ENCODE peak calls at places on chromosomes 1 and 21, in four cellular contexts. One of them, this sample, is unnamed.

GRCh38 chr1:87501738-87502137 is 173.1 kb downstream of the LMO4 start:
- DNase-seq in Peyer's patch: no peak
- DNase-seq in CD8-positive, alpha-beta T cell: no peak
- DNase-seq in colonic mucosa: no peak
- DNase-seq in this sample: no peak

GRCh38 chr1:2528966-2529750 is 905 bp downstream of the HES5 start:
- DNase-seq in Peyer's patch: no peak
- DNase-seq in CD8-positive, alpha-beta T cell: peak; percentile 42
- DNase-seq in colonic mucosa: no peak
- DNase-seq in this sample: no peak

GRCh38 chr1:17717595-17717994 is 37.5 kb upstream of the ACTL8 start:
- DNase-seq in Peyer's patch: no peak
- DNase-seq in CD8-positive, alpha-beta T cell: no peak
- DNase-seq in colonic mucosa: no peak
- DNase-seq in this sample: no peak

GRCh38 chr1:242208021-242208420 is 209.1 kb upstream of the MAP1LC3C start:
- DNase-seq in Peyer's patch: no peak
- DNase-seq in CD8-positive, alpha-beta T cell: no peak
- DNase-seq in colonic mucosa: no peak
- DNase-seq in this sample: no peak

GRCh38 chr1:193031431-193031830 is 27.7 kb downstream of the UCHL5 start:
- DNase-seq in Peyer's patch: no peak
- DNase-seq in CD8-positive, alpha-beta T cell: no peak
- DNase-seq in colonic mucosa: no peak
- DNase-seq in this sample: no peak

GRCh38 chr1:217029311-217030157 is 306.3 kb upstream of the ESRRG start:
- DNase-seq in Peyer's patch: no peak
- DNase-seq in CD8-positive, alpha-beta T cell: no peak
- DNase-seq in colonic mucosa: peak; percentile 20
- DNase-seq in this sample: peak; percentile 30

GRCh38 chr21:36994501-36995189 is 11.9 kb upstream of the RIPPLY3 start:
- DNase-seq in Peyer's patch: no peak
- DNase-seq in CD8-positive, alpha-beta T cell: no peak
- DNase-seq in colonic mucosa: no peak
- DNase-seq in this sample: no peak

GRCh38 chr1:40820911-40821693 is 37.5 kb downstream of the KCNQ4 start:
- DNase-seq in Peyer's patch: no peak
- DNase-seq in CD8-positive, alpha-beta T cell: no peak
- DNase-seq in colonic mucosa: no peak
- DNase-seq in this sample: no peak

GRCh38 chr1:179326746-179327145 is 33.1 kb downstream of the SOAT1 start:
- DNase-seq in Peyer's patch: no peak
- DNase-seq in CD8-positive, alpha-beta T cell: no peak
- DNase-seq in colonic mucosa: no peak
- DNase-seq in this sample: no peak

GRCh38 chr1:217747156-217747769 is 116.1 kb downstream of the SPATA17 start:
- DNase-seq in Peyer's patch: no peak
- DNase-seq in CD8-positive, alpha-beta T cell: no peak
- DNase-seq in colonic mucosa: no peak
- DNase-seq in this sample: no peak

GRCh38 chr1:206898089-206898908 is 1.1 kb downstream of the IL24 start:
- DNase-seq in Peyer's patch: no peak
- DNase-seq in CD8-positive, alpha-beta T cell: no peak
- DNase-seq in colonic mucosa: no peak
- DNase-seq in this sample: no peak

GRCh38 chr1:110240476-110241210 is 30.5 kb downstream of the KCNC4 start:
- DNase-seq in Peyer's patch: peak; percentile 41
- DNase-seq in CD8-positive, alpha-beta T cell: no peak
- DNase-seq in colonic mucosa: no peak
- DNase-seq in this sample: no peak

GRCh38 chr21:44951186-44951915 is 11.5 kb downstream of the SLX9 start:
- DNase-seq in Peyer's patch: no peak
- DNase-seq in CD8-positive, alpha-beta T cell: no peak
- DNase-seq in colonic mucosa: no peak
- DNase-seq in this sample: no peak

GRCh38 chr1:115219937-115220336 is 118.1 kb downstream of the NGF start:
- DNase-seq in Peyer's patch: no peak
- DNase-seq in CD8-positive, alpha-beta T cell: no peak
- DNase-seq in colonic mucosa: no peak
- DNase-seq in this sample: no peak

GRCh38 chr1:117782056-117782455 is 147.4 kb downstream of the GDAP2 start:
- DNase-seq in Peyer's patch: no peak
- DNase-seq in CD8-positive, alpha-beta T cell: no peak
- DNase-seq in colonic mucosa: no peak
- DNase-seq in this sample: no peak

GRCh38 chr21:45376459-45377324 is 28.3 kb upstream of the COL18A1 start:
- DNase-seq in Peyer's patch: peak; percentile 25
- DNase-seq in CD8-positive, alpha-beta T cell: no peak
- DNase-seq in colonic mucosa: no peak
- DNase-seq in this sample: peak; percentile 12

GRCh38 chr1:231808116-231808515 is 181.5 kb downstream of the DISC1 start:
- DNase-seq in Peyer's patch: no peak
- DNase-seq in CD8-positive, alpha-beta T cell: no peak
- DNase-seq in colonic mucosa: no peak
- DNase-seq in this sample: no peak

GRCh38 chr1:31548899-31549806 is 27.2 kb upstream of the TINAGL1 start:
- DNase-seq in Peyer's patch: peak; percentile 92
- DNase-seq in CD8-positive, alpha-beta T cell: peak; percentile 77
- DNase-seq in colonic mucosa: peak; percentile 97
- DNase-seq in this sample: peak; percentile 92

GRCh38 chr1:59062743-59063142 is 234.2 kb upstream of the FGGY start:
- DNase-seq in Peyer's patch: no peak
- DNase-seq in CD8-positive, alpha-beta T cell: no peak
- DNase-seq in colonic mucosa: peak; percentile 45
- DNase-seq in this sample: peak; percentile 35

GRCh38 chr21:37407719-37408455 is 41.3 kb downstream of the DYRK1A start:
- DNase-seq in Peyer's patch: no peak
- DNase-seq in CD8-positive, alpha-beta T cell: no peak
- DNase-seq in colonic mucosa: no peak
- DNase-seq in this sample: no peak

GRCh38 chr1:68313736-68314594 is 81.6 kb upstream of the WLS start:
- DNase-seq in Peyer's patch: no peak
- DNase-seq in CD8-positive, alpha-beta T cell: no peak
- DNase-seq in colonic mucosa: no peak
- DNase-seq in this sample: no peak

DNA sequence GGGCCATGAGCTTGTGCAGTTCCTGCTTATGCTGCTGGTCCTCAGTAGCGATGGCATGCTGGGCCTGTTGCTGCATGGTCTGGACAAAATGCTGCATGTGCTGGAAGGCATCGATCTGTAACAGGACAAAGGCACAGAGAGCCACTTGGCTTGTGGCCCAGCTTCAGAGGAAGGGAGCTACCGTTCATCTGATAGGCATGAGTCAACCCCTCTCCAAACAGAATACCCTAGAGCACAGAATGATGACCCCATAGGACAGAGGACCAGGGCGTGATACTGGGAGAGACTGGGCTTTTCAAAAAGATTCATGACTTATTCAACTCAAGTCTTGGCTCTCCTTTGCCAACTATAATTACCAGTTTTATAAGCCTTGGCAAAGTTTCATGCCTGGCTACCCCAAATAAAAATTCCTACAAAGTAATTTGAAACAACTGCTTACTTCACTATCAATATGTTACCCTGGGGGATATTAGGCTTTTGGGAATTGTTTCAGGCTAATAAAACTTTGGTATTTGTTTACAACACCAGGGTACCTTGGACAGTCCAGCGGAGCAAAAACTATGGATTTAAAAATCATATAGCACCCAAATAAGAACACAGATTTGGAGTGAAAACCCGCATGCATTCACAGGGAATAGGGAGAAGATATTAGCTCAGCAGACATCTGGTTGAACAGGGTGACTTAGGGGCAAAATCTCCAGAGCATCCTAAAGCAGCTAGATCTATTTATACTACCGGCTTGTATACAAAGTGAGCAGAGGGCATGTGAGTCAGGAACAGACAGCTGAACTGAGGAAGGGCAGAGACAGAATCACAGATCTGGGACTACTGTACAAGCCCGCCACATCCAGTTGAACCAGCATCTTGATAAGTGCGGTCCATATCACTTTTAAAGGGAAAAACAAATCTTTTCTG is 34.9 kb upstream of the EXOSC10 start:
- DNase-seq in Peyer's patch: no peak
- DNase-seq in CD8-positive, alpha-beta T cell: no peak
- DNase-seq in colonic mucosa: no peak
- DNase-seq in this sample: peak; percentile 12
- H3K27ac ChIP-seq in Peyer's patch: no peak overlapping the region
- H3K27ac ChIP-seq in CD8-positive, alpha-beta T cell: no peak overlapping the region
- H3K27ac ChIP-seq in colonic mucosa: no peak overlapping the region
- H3K27ac ChIP-seq in this sample: no peak overlapping the region

GRCh38 chr1:84940481-84940880 is 47.5 kb upstream of the LPAR3 start:
- DNase-seq in Peyer's patch: no peak
- DNase-seq in CD8-positive, alpha-beta T cell: no peak
- DNase-seq in colonic mucosa: no peak
- DNase-seq in this sample: no peak

GRCh38 chr1:84946631-84947030 is 50.3 kb downstream of the MCOLN2 start:
- DNase-seq in Peyer's patch: no peak
- DNase-seq in CD8-positive, alpha-beta T cell: no peak
- DNase-seq in colonic mucosa: no peak
- DNase-seq in this sample: no peak

GRCh38 chr1:84941843-84942242 is 48.8 kb upstream of the LPAR3 start:
- DNase-seq in Peyer's patch: no peak
- DNase-seq in CD8-positive, alpha-beta T cell: no peak
- DNase-seq in colonic mucosa: no peak
- DNase-seq in this sample: no peak

GRCh38 chr1:84947536-84948410 is 49.1 kb downstream of the MCOLN2 start:
- DNase-seq in Peyer's patch: no peak
- DNase-seq in CD8-positive, alpha-beta T cell: no peak
- DNase-seq in colonic mucosa: no peak
- DNase-seq in this sample: no peak

GRCh38 chr1:84944767-84945486 is 51.9 kb upstream of the LPAR3 start:
- DNase-seq in Peyer's patch: no peak
- DNase-seq in CD8-positive, alpha-beta T cell: peak; percentile 53
- DNase-seq in colonic mucosa: peak; percentile 87
- DNase-seq in this sample: peak; percentile 75
- TF ChIP-seq CTCF in Peyer's patch: peak; percentile 76
- TF ChIP-seq CTCF in CD8-positive, alpha-beta T cell: peak; percentile 98
- TF ChIP-seq CTCF in colonic mucosa: peak; percentile 94
- TF ChIP-seq CTCF in this sample: peak; percentile 97

GRCh38 chr21:16770279-16770678 is 742.6 kb upstream of the CXADR start:
- DNase-seq in Peyer's patch: no peak
- DNase-seq in CD8-positive, alpha-beta T cell: no peak
- DNase-seq in colonic mucosa: no peak
- DNase-seq in this sample: no peak
- H3K27ac ChIP-seq in Peyer's patch: no peak overlapping the region
- H3K27ac ChIP-seq in CD8-positive, alpha-beta T cell: no peak overlapping the region
- H3K27ac ChIP-seq in colonic mucosa: no peak overlapping the region
- H3K27ac ChIP-seq in this sample: no peak overlapping the region

DNA sequence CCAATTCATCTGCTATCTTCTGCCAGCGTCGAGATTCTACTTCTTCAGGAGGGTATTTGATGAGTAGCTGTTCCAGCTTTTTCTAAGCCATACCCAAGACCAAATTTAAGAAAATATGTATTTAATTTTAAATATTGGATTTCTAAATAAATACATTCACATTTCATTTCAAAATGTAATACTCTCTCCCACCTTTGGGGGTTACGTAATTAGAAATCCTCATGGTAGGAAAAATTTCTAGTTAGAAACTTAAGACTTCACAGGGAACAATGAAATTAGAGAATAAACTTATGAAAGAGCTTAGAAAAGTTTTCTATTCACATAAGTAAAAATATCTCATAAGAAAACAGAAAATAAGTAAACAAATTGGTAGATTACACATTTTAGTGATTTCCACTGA is 102.9 kb downstream of the ZZZ3 start:
- DNase-seq in Peyer's patch: no peak
- DNase-seq in CD8-positive, alpha-beta T cell: no peak
- DNase-seq in colonic mucosa: no peak
- DNase-seq in this sample: no peak
- TF ChIP-seq CTCF in Peyer's patch: no peak
- TF ChIP-seq CTCF in CD8-positive, alpha-beta T cell: no peak
- TF ChIP-seq CTCF in colonic mucosa: no peak
- TF ChIP-seq CTCF in this sample: no peak

DNA sequence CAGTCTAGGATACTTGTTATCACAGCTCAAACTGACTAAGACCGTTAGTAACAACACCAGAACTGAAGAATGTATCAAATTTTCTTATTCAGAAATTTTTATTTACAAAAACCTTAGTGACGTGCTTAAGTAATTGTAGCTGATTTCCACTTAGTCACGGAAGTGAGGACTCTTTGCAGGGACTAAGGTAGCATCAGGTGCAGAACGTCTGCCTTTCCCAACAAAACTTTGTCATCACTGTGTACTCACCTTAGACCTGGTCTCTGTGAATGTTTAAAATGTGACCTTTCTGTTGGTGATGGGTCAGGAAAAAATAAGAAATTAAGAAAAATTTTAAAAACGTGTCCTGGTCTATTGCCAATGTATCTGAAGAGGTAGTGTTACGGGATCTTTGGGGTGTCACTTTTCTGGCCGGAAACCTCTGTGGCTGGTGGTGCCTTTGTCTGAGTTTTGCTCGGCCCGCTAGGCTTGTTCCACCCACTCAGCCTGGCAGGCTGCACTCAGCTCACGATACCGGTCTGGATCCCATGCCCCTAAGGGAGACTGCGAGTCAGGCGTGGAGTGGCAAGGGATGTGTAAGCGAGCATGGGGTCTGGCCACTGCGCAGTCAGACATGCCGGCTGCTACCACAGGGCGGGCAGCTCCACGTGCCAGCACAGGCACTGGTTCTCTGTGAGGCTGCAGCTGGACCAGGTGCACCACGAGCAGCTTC is 24.1 kb upstream of the LRRC8C start:
- DNase-seq in Peyer's patch: no peak
- DNase-seq in CD8-positive, alpha-beta T cell: peak; percentile 59
- DNase-seq in colonic mucosa: no peak
- DNase-seq in this sample: no peak
- H3K27ac ChIP-seq in Peyer's patch: no peak overlapping the region
- H3K27ac ChIP-seq in CD8-positive, alpha-beta T cell: peak overlapping the region; percentile 70
- H3K27ac ChIP-seq in colonic mucosa: no peak overlapping the region
- H3K27ac ChIP-seq in this sample: peak overlapping the region; percentile 47

GRCh38 chr21:34922487-34922886 is 126.6 kb downstream of the RUNX1 start:
- DNase-seq in Peyer's patch: no peak
- DNase-seq in CD8-positive, alpha-beta T cell: no peak
- DNase-seq in colonic mucosa: no peak
- DNase-seq in this sample: no peak
- TF ChIP-seq CTCF in Peyer's patch: no peak
- TF ChIP-seq CTCF in CD8-positive, alpha-beta T cell: no peak
- TF ChIP-seq CTCF in colonic mucosa: no peak
- TF ChIP-seq CTCF in this sample: no peak

This sample was measured in adrenal gland.